ENCODE peak calls at places on chromosome 15, in eight cellular contexts. L is heart left ventricle; N is activated CD4-positive, CD25-positive, alpha-beta regulatory T cell treated with anti-CD3 and anti-CD28 coated beads, Interleukin-2, amount 50 U/mL, for 72 hours; V is CD8-positive, alpha-beta T cell; S is NCI-H1092; D is NCI-H2081; F is activated CD4-positive, alpha-beta T cell treated with anti-CD3 and anti-CD28 coated beads, Interleukin-2, amount 10 ng/mL, durations not matched to agents 24 days and 14 days; E is T-helper 22 cell. R is an unnamed sample.

GRCh38 chr15:51162865-51163762 is 68.4 kb upstream of the TNFAIP8L3 start:
- DNase-seq in N (peak), F (peak), V (peak), D (peak), S (peak), L (peak), E (no peak), R (peak)

GRCh38 chr15:43487271-43487895 is 5.6 kb downstream of the TP53BP1 start:
- DNase-seq in E (no peak), V (no peak), L (no peak), S (no peak), D (no peak), N (no peak), F (no peak), R (no peak)

GRCh38 chr15:84736375-84736774 is 12.0 kb upstream of the ZNF592 start:
- DNase-seq in L (no peak), N (peak), F (peak), E (peak), S (no peak), D (no peak), V (peak), R (peak)

GRCh38 chr15:59154268-59154667 is 49.3 kb downstream of the CCNB2 start:
- DNase-seq in S (no peak), N (no peak), D (no peak), F (no peak), E (no peak), V (no peak), L (no peak), R (no peak)

GRCh38 chr15:92306662-92307061 is 87.0 kb upstream of the ST8SIA2 start:
- DNase-seq in L (no peak), N (no peak), V (no peak), S (no peak), F (no peak), E (no peak), D (no peak), R (no peak)

GRCh38 chr15:66224946-66225345 is 28.6 kb downstream of the MEGF11 start:
- DNase-seq in V (no peak), S (peak), E (no peak), F (no peak), N (no peak), L (no peak), D (no peak), R (no peak)

GRCh38 chr15:66707310-66708160 is 5.5 kb downstream of the SMAD6 start:
- DNase-seq in S (peak), D (peak), L (peak), V (no peak), F (no peak), E (no peak), N (no peak), R (no peak)

GRCh38 chr15:39128746-39129145 is 452.1 kb upstream of the THBS1 start:
- DNase-seq in V (no peak), E (no peak), S (no peak), F (no peak), L (no peak), D (no peak), N (no peak), R (no peak)

GRCh38 chr15:53549697-53550315 is 209.7 kb downstream of the WDR72 start:
- DNase-seq in N (no peak), F (no peak), V (no peak), S (no peak), L (no peak), E (no peak), D (no peak), R (no peak)